ENCODE peak calls at places on chromosomes 3 and 15, in six cellular contexts. One of them, this sample, is unnamed.
A peak's percentile ranks its signal among the peaks of the same experiment; 100 is the strongest.

GRCh38 chr3:97256060-97256459 is 441.7 kb downstream of the EPHA6 start:
- DNase-seq in mammary epithelial cell: no peak
- DNase-seq in OCI-LY7: no peak
- DNase-seq in PC-3: no peak
- DNase-seq in neural progenitor cell: no peak
- DNase-seq in K562: no peak
- DNase-seq in this sample: no peak

GRCh38 chr3:82157952-82158351 is 396.5 kb upstream of the GBE1 start:
- DNase-seq in K562: no peak
- DNase-seq in OCI-LY7: no peak
- DNase-seq in PC-3: peak; percentile 93
- DNase-seq in mammary epithelial cell: peak; percentile 67
- DNase-seq in neural progenitor cell: no peak
- DNase-seq in this sample: no peak

GRCh38 chr15:100211855-100212850 is 129.6 kb downstream of the ADAMTS17 start:
- DNase-seq in OCI-LY7: no peak
- DNase-seq in mammary epithelial cell: no peak
- DNase-seq in K562: no peak
- DNase-seq in PC-3: peak; percentile 32
- DNase-seq in neural progenitor cell: no peak
- DNase-seq in this sample: no peak

GRCh38 chr3:142628806-142629205 is 32.6 kb downstream of the PLS1 start:
- DNase-seq in neural progenitor cell: no peak
- DNase-seq in K562: no peak
- DNase-seq in mammary epithelial cell: no peak
- DNase-seq in PC-3: no peak
- DNase-seq in OCI-LY7: no peak
- DNase-seq in this sample: no peak

GRCh38 chr15:40984963-40985362 is 31.7 kb downstream of the CHAC1 start:
- DNase-seq in mammary epithelial cell: no peak
- DNase-seq in PC-3: no peak
- DNase-seq in neural progenitor cell: no peak
- DNase-seq in K562: no peak
- DNase-seq in OCI-LY7: no peak
- DNase-seq in this sample: no peak

GRCh38 chr3:109278546-109278945 is 37.8 kb downstream of the DPPA2 start:
- DNase-seq in OCI-LY7: no peak
- DNase-seq in PC-3: no peak
- DNase-seq in K562: no peak
- DNase-seq in mammary epithelial cell: no peak
- DNase-seq in neural progenitor cell: no peak
- DNase-seq in this sample: no peak

GRCh38 chr3:125004196-125004595 is 51.6 kb downstream of the HEG1 start:
- DNase-seq in K562: no peak
- DNase-seq in OCI-LY7: no peak
- DNase-seq in mammary epithelial cell: no peak
- DNase-seq in PC-3: peak; percentile 4
- DNase-seq in neural progenitor cell: no peak
- DNase-seq in this sample: no peak

GRCh38 chr3:50288387-50289007 is 3.7 kb downstream of the IFRD2 start:
- DNase-seq in K562: no peak
- DNase-seq in PC-3: no peak
- DNase-seq in neural progenitor cell: no peak
- DNase-seq in OCI-LY7: no peak
- DNase-seq in mammary epithelial cell: no peak
- DNase-seq in this sample: no peak

GRCh38 chr3:70358978-70359580 is 46.6 kb upstream of the MDFIC2 start:
- DNase-seq in PC-3: peak; percentile 35
- DNase-seq in OCI-LY7: peak; percentile 13
- DNase-seq in neural progenitor cell: peak; percentile 35
- DNase-seq in mammary epithelial cell: peak; percentile 5
- DNase-seq in K562: peak; percentile 4
- DNase-seq in this sample: peak; percentile 8

GRCh38 chr3:52055537-52056351 is 627 bp downstream of the DUSP7 start:
- DNase-seq in mammary epithelial cell: no peak
- DNase-seq in OCI-LY7: peak; percentile 76
- DNase-seq in PC-3: peak; percentile 51
- DNase-seq in neural progenitor cell: peak; percentile 91
- DNase-seq in K562: peak; percentile 18
- DNase-seq in this sample: peak; percentile 48

GRCh38 chr3:107235193-107235922 is 141.9 kb upstream of the CCDC54 start:
- DNase-seq in OCI-LY7: no peak
- DNase-seq in mammary epithelial cell: no peak
- DNase-seq in K562: peak; percentile 13
- DNase-seq in neural progenitor cell: peak; percentile 4
- DNase-seq in PC-3: no peak
- DNase-seq in this sample: no peak

GRCh38 chr15:69723404-69724097 is 270.9 kb downstream of the RPLP1 start:
- DNase-seq in neural progenitor cell: peak; percentile 47
- DNase-seq in mammary epithelial cell: no peak
- DNase-seq in K562: no peak
- DNase-seq in PC-3: no peak
- DNase-seq in OCI-LY7: peak; percentile 40
- DNase-seq in this sample: no peak

GRCh38 chr3:1600700-1601418 is 497.8 kb upstream of the CNTN4 start:
- DNase-seq in neural progenitor cell: no peak
- DNase-seq in OCI-LY7: no peak
- DNase-seq in mammary epithelial cell: no peak
- DNase-seq in K562: no peak
- DNase-seq in PC-3: no peak
- DNase-seq in this sample: no peak

GRCh38 chr3:155393316-155393715 is 99.8 kb upstream of the STRIT1 start:
- DNase-seq in K562: no peak
- DNase-seq in neural progenitor cell: no peak
- DNase-seq in PC-3: no peak
- DNase-seq in mammary epithelial cell: no peak
- DNase-seq in OCI-LY7: no peak
- DNase-seq in this sample: no peak

GRCh38 chr3:141077631-141078030 is 26.5 kb downstream of the SPSB4 start:
- DNase-seq in PC-3: no peak
- DNase-seq in neural progenitor cell: no peak
- DNase-seq in OCI-LY7: no peak
- DNase-seq in K562: no peak
- DNase-seq in mammary epithelial cell: no peak
- DNase-seq in this sample: no peak

GRCh38 chr15:48940508-48940907 is 23.2 kb downstream of the SHC4 start:
- DNase-seq in PC-3: peak; percentile 86
- DNase-seq in K562: no peak
- DNase-seq in mammary epithelial cell: peak; percentile 97
- DNase-seq in neural progenitor cell: no peak
- DNase-seq in OCI-LY7: no peak
- DNase-seq in this sample: no peak

GRCh38 chr15:72271895-72272212 is 500 bp downstream of the PARP6 start:
- DNase-seq in K562: peak; percentile 47
- DNase-seq in neural progenitor cell: peak; percentile 57
- DNase-seq in PC-3: no peak
- DNase-seq in mammary epithelial cell: peak; percentile 38
- DNase-seq in OCI-LY7: peak; percentile 22
- DNase-seq in this sample: no peak
- H2AFZ ChIP-seq in K562: peak overlapping the region; percentile 91
- H2AFZ ChIP-seq in neural progenitor cell: peak overlapping the region; percentile 28
- H2AFZ ChIP-seq in PC-3: no peak overlapping the region
- H2AFZ ChIP-seq in mammary epithelial cell: peak overlapping the region; percentile 93
- H2AFZ ChIP-seq in OCI-LY7: peak overlapping the region; percentile 79
- H2AFZ ChIP-seq in this sample: peak overlapping the region; percentile 76

GRCh38 chr3:5186089-5186853 is 1.2 kb upstream of the EDEM1 start:
- DNase-seq in OCI-LY7: peak; percentile 79
- DNase-seq in K562: peak; percentile 36
- DNase-seq in mammary epithelial cell: no peak
- DNase-seq in PC-3: no peak
- DNase-seq in neural progenitor cell: no peak
- DNase-seq in this sample: no peak
- H3K27ac ChIP-seq in OCI-LY7: peak overlapping the region; percentile 98
- H3K27ac ChIP-seq in K562: peak overlapping the region; percentile 97
- H3K27ac ChIP-seq in mammary epithelial cell: no peak overlapping the region
- H3K27ac ChIP-seq in PC-3: no peak overlapping the region
- H3K27ac ChIP-seq in neural progenitor cell: no peak overlapping the region
- H3K27ac ChIP-seq in this sample: peak overlapping the region; percentile 94

GRCh38 chr15:74956648-74957300 is at the start of gene RPP25:
- DNase-seq in neural progenitor cell: peak; percentile 87
- DNase-seq in mammary epithelial cell: peak; percentile 58
- DNase-seq in PC-3: peak; percentile 77
- DNase-seq in K562: peak; percentile 87
- DNase-seq in OCI-LY7: peak; percentile 80
- DNase-seq in this sample: no peak
- H2AFZ ChIP-seq in neural progenitor cell: peak within 1 kb of the TSS; percentile 54
- H2AFZ ChIP-seq in mammary epithelial cell: peak within 1 kb of the TSS; percentile 84
- H2AFZ ChIP-seq in PC-3: peak within 1 kb of the TSS; percentile 99
- H2AFZ ChIP-seq in K562: peak within 1 kb of the TSS; percentile 93
- H2AFZ ChIP-seq in OCI-LY7: peak within 1 kb of the TSS; percentile 74
- H2AFZ ChIP-seq in this sample: no peak within 1 kb of the TSS

GRCh38 chr3:4416961-4417360 is 50.1 kb downstream of the SUMF1 start:
- DNase-seq in OCI-LY7: no peak
- DNase-seq in neural progenitor cell: no peak
- DNase-seq in mammary epithelial cell: peak; percentile 100
- DNase-seq in K562: no peak
- DNase-seq in PC-3: peak; percentile 100
- DNase-seq in this sample: no peak
- H3K27ac ChIP-seq in OCI-LY7: no peak overlapping the region
- H3K27ac ChIP-seq in neural progenitor cell: no peak overlapping the region
- H3K27ac ChIP-seq in mammary epithelial cell: peak overlapping the region; percentile 92
- H3K27ac ChIP-seq in K562: no peak overlapping the region
- H3K27ac ChIP-seq in PC-3: peak overlapping the region; percentile 99
- H3K27ac ChIP-seq in this sample: no peak overlapping the region

DNA sequence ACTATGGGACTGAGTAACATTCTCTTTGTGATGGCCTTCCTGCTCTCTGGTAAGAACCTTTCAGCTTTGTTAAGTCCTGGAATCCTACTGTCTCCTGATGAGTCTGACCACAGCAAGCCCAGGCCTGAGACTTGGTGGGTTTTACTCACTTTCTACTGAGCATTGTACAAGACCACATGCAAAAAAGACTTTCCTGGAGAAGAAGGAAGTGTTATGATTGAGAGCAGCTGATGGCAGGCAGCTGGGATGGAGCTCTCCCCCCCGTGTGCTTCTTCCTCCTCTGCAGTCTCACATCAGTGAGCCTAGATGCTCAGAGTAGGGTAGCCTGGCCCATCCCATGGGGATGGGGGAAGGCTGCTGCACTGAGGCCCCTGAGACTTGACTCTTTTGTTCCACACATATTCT is 36.4 kb downstream of the CD86 start:
- DNase-seq in OCI-LY7: peak; percentile 81
- DNase-seq in neural progenitor cell: no peak
- DNase-seq in PC-3: no peak
- DNase-seq in mammary epithelial cell: no peak
- DNase-seq in K562: no peak
- DNase-seq in this sample: no peak
- H2AFZ ChIP-seq in OCI-LY7: peak overlapping the region; percentile 75
- H2AFZ ChIP-seq in neural progenitor cell: peak overlapping the region; percentile 6
- H2AFZ ChIP-seq in PC-3: no peak overlapping the region
- H2AFZ ChIP-seq in mammary epithelial cell: no peak overlapping the region
- H2AFZ ChIP-seq in K562: no peak overlapping the region
- H2AFZ ChIP-seq in this sample: no peak overlapping the region

DNA sequence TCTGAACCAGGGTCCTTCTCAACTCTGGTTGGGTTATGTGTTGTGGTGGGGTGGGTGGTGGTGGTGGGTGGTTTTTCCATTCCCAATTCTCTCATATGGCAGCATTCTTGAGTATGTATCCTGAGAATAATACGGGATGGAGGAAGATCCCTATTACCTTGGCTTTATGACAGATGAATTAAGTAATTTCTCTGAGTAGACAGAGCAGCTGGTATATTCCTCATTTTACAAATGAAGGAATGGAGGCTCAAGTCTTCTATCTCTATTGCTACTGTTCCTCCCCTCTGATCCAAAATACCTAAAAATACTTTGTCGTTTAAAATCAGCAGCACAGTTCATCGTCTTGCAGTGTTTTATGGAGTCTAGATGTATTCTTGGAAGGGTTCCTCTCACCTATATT is 10.4 kb downstream of the GYG1 start:
- DNase-seq in K562: no peak
- DNase-seq in neural progenitor cell: no peak
- DNase-seq in mammary epithelial cell: no peak
- DNase-seq in OCI-LY7: no peak
- DNase-seq in PC-3: no peak
- DNase-seq in this sample: no peak
- H3K27ac ChIP-seq in K562: no peak overlapping the region
- H3K27ac ChIP-seq in neural progenitor cell: no peak overlapping the region
- H3K27ac ChIP-seq in mammary epithelial cell: no peak overlapping the region
- H3K27ac ChIP-seq in OCI-LY7: no peak overlapping the region
- H3K27ac ChIP-seq in PC-3: no peak overlapping the region
- H3K27ac ChIP-seq in this sample: no peak overlapping the region

GRCh38 chr3:129045675-129046036 is 14.9 kb upstream of the GP9 start:
- DNase-seq in neural progenitor cell: no peak
- DNase-seq in K562: no peak
- DNase-seq in OCI-LY7: no peak
- DNase-seq in mammary epithelial cell: no peak
- DNase-seq in PC-3: no peak
- DNase-seq in this sample: no peak
- H2AFZ ChIP-seq in neural progenitor cell: no peak overlapping the region
- H2AFZ ChIP-seq in K562: no peak overlapping the region
- H2AFZ ChIP-seq in OCI-LY7: no peak overlapping the region
- H2AFZ ChIP-seq in mammary epithelial cell: peak overlapping the region; percentile 68
- H2AFZ ChIP-seq in PC-3: no peak overlapping the region
- H2AFZ ChIP-seq in this sample: no peak overlapping the region

GRCh38 chr3:47512416-47513124 is 942 bp downstream of the ELP6 start:
- DNase-seq in PC-3: peak; percentile 17
- DNase-seq in neural progenitor cell: peak; percentile 50
- DNase-seq in OCI-LY7: peak; percentile 57
- DNase-seq in mammary epithelial cell: peak; percentile 23
- DNase-seq in K562: peak; percentile 35
- DNase-seq in this sample: peak; percentile 55
- H3K27ac ChIP-seq in PC-3: peak overlapping the region; percentile 88
- H3K27ac ChIP-seq in neural progenitor cell: no peak overlapping the region
- H3K27ac ChIP-seq in OCI-LY7: peak overlapping the region; percentile 83
- H3K27ac ChIP-seq in mammary epithelial cell: peak overlapping the region; percentile 69
- H3K27ac ChIP-seq in K562: peak overlapping the region; percentile 95
- H3K27ac ChIP-seq in this sample: peak overlapping the region; percentile 96

This sample was measured in DND-41.